ENCODE peak calls at places on chromosomes 13 and 19, in four cellular contexts. A is AG08396; M is HFF-Myc; F is CD8-positive, alpha-beta T cell. V is an unnamed sample.

GRCh38 chr19:35695895-35696422 is 8.4 kb upstream of the ZBTB32 start:
- DNase-seq in A (no peak), M (no peak), F (no peak), V (no peak)

GRCh38 chr13:34555988-34556387 is 386.1 kb upstream of the NBEA start:
- DNase-seq in A (no peak), M (no peak), F (no peak), V (no peak)

GRCh38 chr19:33175886-33176669 is 18.1 kb upstream of the LRP3 start:
- DNase-seq in A (peak), M (no peak), F (no peak), V (peak)

GRCh38 chr19:46787331-46788100 is 878 bp downstream of the SLC1A5 start:
- DNase-seq in A (peak), M (no peak), F (no peak), V (peak)

GRCh38 chr19:22426901-22427300 is 4.8 kb upstream of the ZNF98 start:
- DNase-seq in A (no peak), M (no peak), F (no peak), V (no peak)

GRCh38 chr19:15195987-15196682 is 4.7 kb downstream of the NOTCH3 start:
- DNase-seq in A (peak), M (no peak), F (no peak), V (no peak)

GRCh38 chr19:46861691-46862503 is 1.1 kb downstream of the ARHGAP35 start:
- DNase-seq in A (no peak), M (no peak), F (no peak), V (peak)

GRCh38 chr19:6242677-6243076 is 37.1 kb downstream of the MLLT1 start:
- DNase-seq in A (no peak), M (no peak), F (no peak), V (no peak)

GRCh38 chr13:99191336-99191899 is 9.2 kb upstream of the UBAC2 start:
- DNase-seq in A (no peak), M (no peak), F (no peak), V (no peak)

GRCh38 chr19:41945135-41945766 is 13.9 kb downstream of the RABAC1 start:
- DNase-seq in A (no peak), M (no peak), F (peak), V (no peak)

GRCh38 chr19:16135410-16136127 is 7.9 kb upstream of the HSH2D start:
- DNase-seq in A (no peak), M (no peak), F (no peak), V (no peak)

GRCh38 chr19:10402441-10403038 is 802 bp downstream of the CDC37 start:
- DNase-seq in A (peak), M (no peak), F (no peak), V (peak)

GRCh38 chr19:49403404-49404187 is 15.5 kb downstream of the KASH5 start:
- DNase-seq in A (no peak), M (peak), F (no peak), V (no peak)

GRCh38 chr19:58575183-58576041 is 2.3 kb upstream of the MZF1 start:
- DNase-seq in A (peak), M (peak), F (no peak), V (peak)

GRCh38 chr19:3644351-3645066 is 17.9 kb upstream of the CACTIN start:
- DNase-seq in A (peak), M (no peak), F (no peak), V (peak)

GRCh38 chr19:2770055-2771013 is 12.7 kb downstream of the SGTA start:
- DNase-seq in A (peak), M (no peak), F (no peak), V (peak)

GRCh38 chr13:79481685-79482052 is 714 bp downstream of the NDFIP2 start:
- DNase-seq in A (no peak), M (no peak), F (no peak), V (peak)